ENCODE peak calls at places on chromosome 14, in eight cellular contexts. Y is right atrium auricular region, U is BE2C, D is PC-9, I is heart left ventricle, F is transverse colon, X is SK-N-SH, B is H1. N is an unnamed sample.
A peak's percentile ranks its signal among the peaks of the same experiment; 100 is the strongest.

GRCh38 chr14:94573706-94574105 is 7.5 kb upstream of the SERPINA5 start:
- DNase-seq in Y (no peak), U (no peak), D (no peak), I (no peak), F (no peak), X (no peak), B (no peak), N (no peak)

GRCh38 chr14:76050797-76051392 is 65.3 kb downstream of the IFT43 start:
- DNase-seq in Y (peak; percentile 65), U (peak; percentile 62), D (peak; percentile 64), I (peak; percentile 50), F (peak; percentile 40), X (peak; percentile 63), B (no peak), N (peak; percentile 29)

GRCh38 chr14:89435527-89436273 is 18.7 kb upstream of the FOXN3 start:
- DNase-seq in Y (no peak), U (no peak), D (no peak), I (no peak), F (no peak), X (no peak), B (no peak), N (peak; percentile 53)

GRCh38 chr14:75011356-75012097 is 8.8 kb downstream of the EIF2B2 start:
- DNase-seq in Y (no peak), U (no peak), D (no peak), I (no peak), F (no peak), X (no peak), B (no peak), N (no peak)

GRCh38 chr14:105878554-105878953 is 352.2 kb downstream of the TMEM121 start:
- DNase-seq in Y (no peak), U (no peak), D (no peak), I (no peak), F (no peak), X (no peak), B (no peak), N (no peak)

GRCh38 chr14:71733210-71733883 is 198.9 kb upstream of the RGS6 start:
- DNase-seq in Y (no peak), U (no peak), D (no peak), I (no peak), F (no peak), X (no peak), B (no peak), N (no peak)

GRCh38 chr14:104659764-104660523 is 29.5 kb upstream of the INF2 start:
- DNase-seq in Y (no peak), U (no peak), D (no peak), I (no peak), F (no peak), X (no peak), B (no peak), N (no peak)

GRCh38 chr14:26596722-26597030 is 1.2 kb downstream of the NOVA1 start:
- DNase-seq in Y (no peak), U (peak; percentile 17), D (no peak), I (no peak), F (peak; percentile 9), X (no peak), B (no peak), N (no peak)

GRCh38 chr14:105433161-105433605 is 13.6 kb downstream of the MTA1 start:
- DNase-seq in Y (no peak), U (no peak), D (no peak), I (no peak), F (no peak), X (no peak), B (no peak), N (no peak)

GRCh38 chr14:70640938-70641547 is 673 bp upstream of the TTC9 start:
- DNase-seq in Y (no peak), U (peak; percentile 9), D (peak; percentile 47), I (no peak), F (peak; percentile 61), X (peak; percentile 68), B (no peak), N (peak; percentile 91)

GRCh38 chr14:57812000-57812399 is 53.9 kb downstream of the SLC35F4 start:
- DNase-seq in Y (no peak), U (no peak), D (no peak), I (no peak), F (no peak), X (no peak), B (no peak), N (no peak)

GRCh38 chr14:55731881-55732498 is 152.0 kb downstream of the KTN1 start:
- DNase-seq in Y (no peak), U (peak; percentile 59), D (no peak), I (no peak), F (peak; percentile 55), X (no peak), B (no peak), N (no peak)

GRCh38 chr14:73289308-73289707 is 52.0 kb downstream of the PAPLN start:
- DNase-seq in Y (no peak), U (no peak), D (no peak), I (no peak), F (no peak), X (no peak), B (no peak), N (no peak)

GRCh38 chr14:75315143-75315542 is 36.5 kb downstream of the FOS start:
- DNase-seq in Y (peak; percentile 73), U (peak; percentile 44), D (peak; percentile 53), I (no peak), F (peak; percentile 43), X (peak; percentile 45), B (no peak), N (no peak)

GRCh38 chr14:90883782-90884181 is 67.6 kb upstream of the TTC7B start:
- DNase-seq in Y (no peak), U (no peak), D (no peak), I (no peak), F (no peak), X (no peak), B (no peak), N (no peak)

GRCh38 chr14:50475460-50475859 is 56.9 kb downstream of the MAP4K5 start:
- DNase-seq in Y (no peak), U (no peak), D (no peak), I (no peak), F (no peak), X (no peak), B (no peak), N (no peak)

GRCh38 chr14:50477760-50478159 is 54.6 kb downstream of the MAP4K5 start:
- DNase-seq in Y (no peak), U (no peak), D (no peak), I (no peak), F (no peak), X (no peak), B (no peak), N (no peak)

GRCh38 chr14:50476134-50476533 is 56.2 kb downstream of the MAP4K5 start:
- DNase-seq in Y (no peak), U (no peak), D (no peak), I (no peak), F (no peak), X (no peak), B (no peak), N (no peak)

GRCh38 chr14:50479041-50479440 is 53.3 kb downstream of the MAP4K5 start:
- DNase-seq in Y (no peak), U (no peak), D (no peak), I (no peak), F (no peak), X (no peak), B (no peak), N (no peak)
- H3K4me3 ChIP-seq in Y (no peak overlapping the region), U (no peak overlapping the region), D (no peak overlapping the region), I (no peak overlapping the region), F (no peak overlapping the region), X (no peak overlapping the region), B (no peak overlapping the region), N (no peak overlapping the region)

DNA sequence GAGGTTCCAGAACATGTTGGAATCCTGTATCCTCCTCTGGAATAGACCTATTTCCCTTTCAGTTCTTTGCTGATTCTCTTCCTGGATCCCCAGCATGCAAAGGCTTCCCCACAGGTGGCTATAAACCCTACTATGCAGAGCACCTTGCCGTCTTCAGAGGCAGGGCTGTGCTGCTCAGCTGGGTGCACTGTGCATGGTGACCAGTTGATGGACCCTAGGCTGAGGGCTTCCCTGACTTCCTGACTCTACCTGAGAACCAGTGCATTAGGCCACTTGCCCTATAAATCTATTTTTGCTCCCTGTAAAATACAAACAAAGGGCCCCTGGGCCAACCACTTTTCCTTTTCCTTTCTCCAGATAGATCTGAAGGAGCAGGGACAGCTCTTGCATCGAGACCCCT is 14.1 kb downstream of the ZNF219 start:
- DNase-seq in Y (no peak), U (no peak), D (no peak), I (no peak), F (no peak), X (peak; percentile 7), B (no peak), N (no peak)
- H3K36me3 ChIP-seq in Y (peaks cover 77% of the 10 kb centered on the region), U (peaks cover 20% of the 10 kb centered on the region), D (no peaks in the 10 kb centered on the region), I (peaks cover 83% of the 10 kb centered on the region), F (no peaks in the 10 kb centered on the region), X (peaks cover 63% of the 10 kb centered on the region), B (peaks cover 64% of the 10 kb centered on the region), N (peaks cover 68% of the 10 kb centered on the region)

DNA sequence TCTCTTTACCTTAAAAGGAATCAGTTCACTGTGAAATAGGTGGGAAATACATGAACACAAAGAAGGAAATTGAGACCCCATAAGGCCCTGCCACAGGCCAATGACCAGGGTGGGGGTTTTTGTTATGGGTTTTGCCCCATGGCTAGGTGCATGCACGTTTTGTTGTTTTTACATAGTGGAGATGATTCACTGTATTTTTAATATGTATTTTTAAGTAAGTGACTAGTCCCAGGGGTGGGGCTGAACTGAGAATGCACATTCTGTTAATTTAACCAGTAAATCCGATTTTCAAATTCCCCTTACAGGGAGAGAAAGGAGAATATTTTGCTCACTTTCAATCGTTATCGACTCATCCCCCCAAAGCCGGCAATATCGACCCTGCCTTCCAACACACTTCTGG is 51.0 kb upstream of the DLK1 start:
- DNase-seq in Y (no peak), U (no peak), D (no peak), I (no peak), F (no peak), X (no peak), B (no peak), N (no peak)
- H3K4me3 ChIP-seq in Y (no peak overlapping the region), U (no peak overlapping the region), D (no peak overlapping the region), I (no peak overlapping the region), F (no peak overlapping the region), X (no peak overlapping the region), B (no peak overlapping the region), N (no peak overlapping the region)

DNA sequence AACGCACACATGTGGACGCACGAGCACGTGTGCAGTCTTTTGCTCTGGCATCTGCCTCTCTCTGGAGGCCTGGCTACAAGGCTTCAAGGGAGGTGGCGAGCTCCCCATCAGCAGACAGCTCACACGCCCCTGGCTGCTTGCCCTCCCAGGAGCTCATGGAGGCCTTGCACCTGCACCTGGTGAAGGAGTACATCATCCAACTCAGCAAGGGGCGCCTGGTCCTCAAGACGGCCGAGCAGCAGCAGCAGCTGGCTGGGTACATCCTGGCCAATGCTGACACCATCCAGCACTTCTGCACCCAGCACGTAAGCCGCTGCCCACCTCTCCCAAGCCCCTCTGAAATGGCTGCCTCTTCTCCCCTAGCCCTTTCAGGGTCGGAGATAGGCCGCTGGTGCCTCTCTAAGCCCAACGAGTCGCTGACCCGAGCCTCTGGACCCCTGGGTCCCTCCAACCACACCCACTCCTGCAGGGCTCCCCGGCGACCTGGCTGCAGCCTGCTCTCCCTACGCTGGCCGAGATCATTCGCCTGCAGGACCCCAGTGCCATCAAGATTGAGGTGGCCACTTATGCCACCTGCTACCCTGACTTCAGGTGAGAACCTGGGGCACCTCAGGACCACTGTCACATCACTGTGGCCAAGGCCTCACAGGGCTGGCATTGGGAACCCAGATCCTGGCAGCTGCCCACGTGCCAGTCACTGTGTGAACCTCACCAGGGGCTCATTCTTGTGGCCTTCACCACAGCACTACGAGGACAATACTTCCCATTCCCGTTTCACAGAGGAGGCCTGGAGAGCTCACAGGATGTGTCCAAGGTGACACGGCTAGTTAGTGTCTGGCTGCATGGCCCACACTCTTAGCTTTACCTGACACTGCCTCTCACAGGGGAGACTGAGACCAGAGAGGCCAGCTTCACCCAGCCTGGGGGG is 10.2 kb downstream of the TNFAIP2 start:
- DNase-seq in Y (no peak), U (no peak), D (no peak), I (no peak), F (no peak), X (no peak), B (no peak), N (no peak)
- H3K36me3 ChIP-seq in Y (peaks cover 30% of the 10 kb centered on the region), U (no peaks in the 10 kb centered on the region), D (peaks cover 62% of the 10 kb centered on the region), I (peaks cover 87% of the 10 kb centered on the region), F (no peaks in the 10 kb centered on the region), X (no peaks in the 10 kb centered on the region), B (peaks cover 9% of the 10 kb centered on the region), N (no peaks in the 10 kb centered on the region)

N was measured in gastrocnemius medialis.